ENCODE peak calls at places on chromosomes 16 and 17, in four cellular contexts. H is activated CD4-positive, CD25-positive, alpha-beta regulatory T cell; M is neuronal stem cell; I is Caki2. V is an unnamed sample.

GRCh38 chr17:34434065-34434464 is 71.0 kb upstream of the CCL1 start:
- DNase-seq in I (no peak), M (no peak), H (no peak), V (no peak)

GRCh38 chr17:29905086-29905878 is 24.7 kb downstream of the SSH2 start:
- DNase-seq in I (no peak), H (no peak), M (no peak), V (no peak)

GRCh38 chr17:78185981-78186688 is 717 bp downstream of the TK1 start:
- DNase-seq in M (no peak), H (no peak), I (peak), V (no peak)

GRCh38 chr17:78583091-78583490 is 5.9 kb upstream of the DNAH17 start:
- DNase-seq in M (no peak), H (no peak), I (no peak), V (no peak)

GRCh38 chr17:15955793-15956541 is 11.0 kb downstream of the ADORA2B start:
- DNase-seq in I (no peak), M (no peak), H (no peak), V (no peak)

GRCh38 chr16:15482068-15482747 is 47.8 kb downstream of the BMERB1 start:
- DNase-seq in H (no peak), M (no peak), I (peak), V (no peak)

GRCh38 chr17:260031-260791 is 78.8 kb upstream of the DOC2B start:
- DNase-seq in H (no peak), I (no peak), M (no peak), V (no peak)

GRCh38 chr17:81002409-81003361 is 11.0 kb downstream of the CHMP6 start:
- DNase-seq in M (no peak), I (peak), H (no peak), V (no peak)

GRCh38 chr17:81500026-81500425 is 12.6 kb downstream of the ACTG1 start:
- DNase-seq in I (no peak), H (no peak), M (no peak), V (no peak)

GRCh38 chr17:42163113-42163512 is 8.3 kb upstream of the RAB5C start:
- DNase-seq in H (no peak), I (no peak), M (no peak), V (no peak)

GRCh38 chr16:50448522-50448921 is 79.7 kb upstream of the BRD7 start:
- DNase-seq in M (no peak), H (no peak), I (no peak), V (no peak)

GRCh38 chr17:67995568-67996191 is 589 bp downstream of the C17orf58 start:
- DNase-seq in I (no peak), M (peak), H (no peak), V (no peak)

GRCh38 chr16:81569361-81570034 is 124.9 kb downstream of the CMIP start:
- DNase-seq in I (no peak), H (no peak), M (no peak), V (no peak)

GRCh38 chr16:14193316-14193871 is 122.3 kb downstream of the MRTFB start:
- DNase-seq in H (no peak), M (no peak), I (no peak), V (no peak)

GRCh38 chr16:49183911-49184310 is 97.7 kb downstream of the CBLN1 start:
- DNase-seq in H (no peak), I (no peak), M (peak), V (no peak)

GRCh38 chr17:18905226-18905625 is 46.7 kb upstream of the SLC5A10 start:
- DNase-seq in M (no peak), I (no peak), H (no peak), V (no peak)

GRCh38 chr17:80024206-80024972 is 11.3 kb downstream of the TBC1D16 start:
- DNase-seq in H (no peak), I (no peak), M (no peak), V (no peak)

GRCh38 chr16:89193021-89193575 is 7.2 kb downstream of the SLC22A31 start:
- DNase-seq in M (no peak), H (no peak), I (peak), V (no peak)

GRCh38 chr17:17896746-17897145 is 60.0 kb upstream of the SREBF1 start:
- DNase-seq in I (no peak), H (no peak), M (no peak), V (no peak)

V was measured in NCI-H187 treated with DMSO at 0.1 percent for 48 hours.